ENCODE peak calls at places on chromosomes 12 and 14, in nine cellular contexts. V is NCI-H774; X is epithelial cell of esophagus; Y is Calu3; M is activated CD4-positive, alpha-beta T cell treated with anti-CD3 and anti-CD28 coated beads, Interleukin-2, amount 50 U/mL, for 1 hour; C is HEK293T; O is stimulated activated naive CD4-positive, alpha-beta T cell; T is spleen; U is AG08395. B is an unnamed sample.

GRCh38 chr14:85516239-85517112 is 13.5 kb upstream of the FLRT2 start:
- DNase-seq in X (peak; percentile 80), U (peak; percentile 83), M (no peak), O (no peak), C (no peak), V (no peak), T (no peak), Y (no peak), B (no peak)

GRCh38 chr14:86334355-86334754 is 804.4 kb downstream of the FLRT2 start:
- DNase-seq in C (no peak), T (no peak), Y (no peak), M (no peak), V (no peak), X (no peak), O (no peak), U (no peak), B (no peak)

GRCh38 chr12:54040148-54040494 is 7.3 kb downstream of the HOXC5 start:
- DNase-seq in U (peak; percentile 73), M (no peak), C (peak; percentile 84), T (no peak), V (no peak), Y (no peak), O (no peak), X (no peak), B (no peak)

GRCh38 chr14:103078420-103078749 is 5.6 kb upstream of the LBHD2 start:
- DNase-seq in U (peak; percentile 83), V (peak; percentile 42), Y (peak; percentile 81), T (peak; percentile 92), X (peak; percentile 85), C (peak; percentile 81), M (peak; percentile 74), O (peak; percentile 76), B (peak; percentile 75)

GRCh38 chr12:120376009-120376408 is 7.0 kb upstream of the MSI1 start:
- DNase-seq in O (no peak), T (no peak), U (no peak), C (no peak), X (peak; percentile 31), M (no peak), Y (no peak), V (no peak), B (no peak)

GRCh38 chr14:65879218-65880009 is 466.9 kb downstream of the FUT8 start:
- DNase-seq in C (no peak), V (no peak), T (no peak), X (peak; percentile 93), Y (peak; percentile 15), O (no peak), U (peak; percentile 51), M (no peak), B (no peak)

GRCh38 chr14:105126126-105126969 is 42.2 kb downstream of the JAG2 start:
- DNase-seq in T (no peak), V (no peak), O (no peak), U (no peak), X (no peak), C (no peak), Y (no peak), M (no peak), B (no peak)

GRCh38 chr12:79358716-79359341 is 331.9 kb downstream of the PAWR start:
- DNase-seq in Y (no peak), U (no peak), M (no peak), V (no peak), O (no peak), C (no peak), T (no peak), X (no peak), B (no peak)

GRCh38 chr12:100986595-100987547 is 192.3 kb downstream of the ANO4 start:
- DNase-seq in T (no peak), Y (no peak), O (no peak), M (no peak), V (no peak), U (peak; percentile 34), C (no peak), X (no peak), B (no peak)

GRCh38 chr14:97602438-97603117 is 805.4 kb downstream of the VRK1 start:
- DNase-seq in V (no peak), C (no peak), U (no peak), Y (no peak), M (peak; percentile 71), X (no peak), T (peak; percentile 82), O (peak; percentile 87), B (no peak)

GRCh38 chr14:38973083-38973700 is 129.8 kb downstream of the SEC23A start:
- DNase-seq in O (no peak), Y (no peak), C (no peak), V (no peak), X (no peak), M (no peak), T (no peak), U (no peak), B (no peak)

GRCh38 chr12:51976376-51977160 is 25.1 kb downstream of the ACVR1B start:
- DNase-seq in V (no peak), U (no peak), T (no peak), X (peak; percentile 26), M (no peak), C (no peak), Y (peak; percentile 66), O (no peak), B (no peak)

GRCh38 chr14:68816183-68816942 is 23.5 kb upstream of the ZFP36L1 start:
- DNase-seq in Y (peak; percentile 90), X (peak; percentile 86), T (peak; percentile 99), V (peak; percentile 59), U (peak; percentile 90), C (peak; percentile 90), M (peak; percentile 89), O (peak; percentile 87), B (peak; percentile 85)

GRCh38 chr12:42617622-42618021 is 28.1 kb upstream of the PRICKLE1 start:
- DNase-seq in M (no peak), C (no peak), O (no peak), U (no peak), V (no peak), X (peak; percentile 4), T (no peak), Y (no peak), B (no peak)

GRCh38 chr12:119684730-119685129 is 16.8 kb downstream of the PRKAB1 start:
- DNase-seq in C (no peak), X (no peak), M (no peak), U (peak; percentile 14), Y (no peak), O (no peak), T (no peak), V (no peak), B (no peak)

GRCh38 chr14:50647753-50648152 is 20.4 kb downstream of the SAV1 start:
- DNase-seq in M (no peak), O (no peak), X (no peak), T (no peak), V (no peak), C (no peak), Y (no peak), U (no peak), B (no peak)

GRCh38 chr14:103825103-103825502 is 22.3 kb downstream of the PPP1R13B start:
- DNase-seq in O (no peak), Y (peak; percentile 24), T (no peak), M (no peak), C (no peak), V (no peak), U (no peak), X (no peak), B (no peak)

GRCh38 chr12:96131230-96131788 is 62.9 kb upstream of the ELK3 start:
- DNase-seq in V (peak; percentile 45), T (no peak), U (no peak), Y (no peak), X (no peak), M (no peak), O (no peak), C (no peak), B (no peak)

GRCh38 chr12:116104167-116104750 is 173.2 kb downstream of the MED13L start:
- DNase-seq in Y (no peak), O (no peak), U (no peak), X (no peak), V (peak; percentile 10), C (no peak), T (no peak), M (no peak), B (no peak)

GRCh38 chr12:27185234-27186045 is 58.6 kb upstream of the STK38L start:
- DNase-seq in Y (no peak), C (no peak), T (no peak), U (peak; percentile 35), X (no peak), V (no peak), O (peak; percentile 3), M (no peak), B (no peak)

GRCh38 chr12:71556881-71557280 is 106.8 kb downstream of the ZFC3H1 start:
- DNase-seq in T (no peak), X (peak; percentile 92), M (no peak), Y (peak; percentile 14), C (no peak), V (no peak), U (peak; percentile 88), O (no peak), B (no peak)

GRCh38 chr14:34718750-34719304 is 4.4 kb upstream of the CFL2 start:
- DNase-seq in X (no peak), O (no peak), Y (no peak), M (no peak), T (no peak), C (no peak), V (no peak), U (peak; percentile 62), B (no peak)

GRCh38 chr14:70716483-70716882 is 74.8 kb downstream of the TTC9 start:
- DNase-seq in T (no peak), V (no peak), O (no peak), Y (no peak), U (no peak), C (no peak), M (no peak), X (no peak), B (no peak)

GRCh38 chr12:112711507-112711906 is 80.0 kb upstream of the RPH3A start:
- DNase-seq in V (no peak), Y (no peak), U (no peak), M (no peak), T (no peak), O (no peak), X (no peak), C (no peak), B (no peak)